ENCODE peak calls at places on chromosomes 11 and 22, in eight cellular contexts. K is kidney; I is OCI-LY7; F is right atrium auricular region; Z is cardiac muscle cell; Q is heart right ventricle; X is GM23338; U is CD4-positive, CD25-positive, alpha-beta regulatory T cell. D is an unnamed sample. For H3K36me3, the result is how much of the 10 kb centered on the place peaks cover.

GRCh38 chr11:71372693-71373657 is 75.2 kb downstream of the DHCR7 start:
- DNase-seq in Z (peak), I (peak), X (peak), Q (no peak), K (no peak), U (no peak), F (no peak), D (no peak)

GRCh38 chr11:107496011-107496410 is 38.4 kb upstream of the CWF19L2 start:
- DNase-seq in I (no peak), Z (no peak), X (no peak), U (no peak), K (no peak), F (no peak), Q (no peak), D (no peak)

GRCh38 chr11:88709567-88709966 is 356.2 kb downstream of the GRM5 start:
- DNase-seq in F (no peak), K (no peak), I (no peak), U (no peak), X (peak), Z (no peak), Q (no peak), D (no peak)

GRCh38 chr11:83768476-83768875 is 482.3 kb upstream of the CCDC90B start:
- DNase-seq in F (no peak), Z (no peak), X (no peak), I (no peak), K (no peak), U (no peak), Q (no peak), D (no peak)

GRCh38 chr11:116148645-116149044 is 624.1 kb downstream of the BUD13 start:
- DNase-seq in K (no peak), Q (no peak), I (no peak), Z (no peak), X (no peak), F (no peak), U (no peak), D (no peak)

GRCh38 chr22:48695251-48695650 is 1132.4 kb downstream of the BRD1 start:
- DNase-seq in X (no peak), K (no peak), F (no peak), Q (no peak), I (no peak), Z (no peak), U (no peak), D (no peak)

GRCh38 chr11:88304352-88304751 is 33.2 kb downstream of the CTSC start:
- DNase-seq in K (no peak), U (no peak), Q (no peak), F (no peak), I (no peak), X (no peak), Z (no peak), D (no peak)

GRCh38 chr11:15815246-15816209 is 540.8 kb downstream of the SOX6 start:
- DNase-seq in U (no peak), Q (no peak), X (no peak), K (no peak), I (no peak), F (no peak), Z (no peak), D (no peak)

GRCh38 chr22:27475548-27475897 is 326.0 kb downstream of the MN1 start:
- DNase-seq in Q (no peak), U (no peak), Z (no peak), X (no peak), F (no peak), K (no peak), I (no peak), D (no peak)

GRCh38 chr22:25898707-25899365 is 156.8 kb downstream of the MYO18B start:
- DNase-seq in K (no peak), F (no peak), X (peak), Q (no peak), Z (peak), U (peak), I (no peak), D (no peak)

GRCh38 chr11:95514386-95515145 is 275.0 kb downstream of the FAM76B start:
- DNase-seq in Q (no peak), K (no peak), Z (no peak), F (no peak), X (no peak), U (no peak), I (no peak), D (no peak)

GRCh38 chr11:129270471-129270870 is 78.3 kb upstream of the ARHGAP32 start:
- DNase-seq in I (no peak), Q (no peak), Z (no peak), U (no peak), K (no peak), X (no peak), F (no peak), D (no peak)

DNA sequence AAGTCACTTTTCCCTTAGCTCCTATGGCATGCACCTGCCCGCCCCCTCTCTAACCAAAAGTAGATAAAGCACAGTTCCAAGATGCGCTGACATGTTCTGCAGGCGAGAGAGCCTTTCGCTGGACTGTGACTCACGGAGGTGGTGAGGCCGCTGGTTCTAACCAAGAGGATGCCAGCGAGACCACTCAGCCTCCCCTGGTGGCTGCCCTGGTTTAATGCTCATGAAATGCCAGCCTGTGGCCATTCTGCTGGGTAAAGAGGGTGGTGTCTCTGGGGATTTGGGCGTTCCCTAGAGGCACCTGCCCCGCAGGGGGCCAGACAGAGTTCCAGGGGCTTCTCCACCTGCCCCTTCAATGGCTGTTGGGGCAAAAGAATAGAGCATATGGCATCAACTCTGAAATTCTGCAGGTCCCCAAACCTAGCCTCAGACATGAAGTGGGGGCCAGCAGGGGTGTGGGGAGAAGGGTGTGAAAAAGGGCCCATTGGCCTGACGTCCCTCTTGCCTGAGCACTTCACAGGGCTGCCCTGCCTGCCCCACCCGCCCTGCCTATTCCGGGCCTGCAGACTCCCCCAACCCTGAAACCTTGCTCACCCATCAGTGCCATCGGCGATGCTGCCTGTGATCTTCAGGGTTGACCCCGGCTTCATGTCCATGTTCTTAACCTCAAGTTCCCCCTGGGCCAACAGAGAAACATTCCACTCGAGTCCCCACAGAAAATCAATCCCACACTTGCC is 8.5 kb downstream of the LGALS2 start:
- DNase-seq in Q (no peak), X (peak), F (no peak), I (no peak), Z (no peak), U (no peak), K (no peak), D (no peak)
- H3K27ac ChIP-seq in Q (no peak), X (no peak), F (no peak), I (no peak), Z (no peak), U (no peak), K (no peak), D (no peak)

GRCh38 chr22:50443202-50443601 is 31.6 kb downstream of the SBF1 start:
- DNase-seq in F (no peak), U (no peak), Z (no peak), X (no peak), Q (peak), K (peak), I (no peak), D (no peak)

GRCh38 chr22:50444663-50445062 is 30.2 kb downstream of the SBF1 start:
- DNase-seq in I (no peak), K (peak), X (no peak), F (no peak), Z (peak), Q (no peak), U (no peak), D (no peak)

GRCh38 chr22:50445071-50445879 is 29.6 kb downstream of the SBF1 start:
- DNase-seq in X (peak), K (peak), Z (no peak), I (peak), Q (peak), U (peak), F (no peak), D (peak)

GRCh38 chr22:50445880-50446707 is 28.7 kb downstream of the SBF1 start:
- DNase-seq in F (no peak), X (no peak), I (no peak), Q (peak), Z (no peak), U (no peak), K (peak), D (no peak)

GRCh38 chr22:50443801-50444625 is 30.8 kb downstream of the SBF1 start:
- DNase-seq in I (no peak), K (peak), Z (no peak), X (no peak), Q (peak), U (no peak), F (no peak), D (no peak)
- H3K36me3 ChIP-seq in I (half or more), K (under half), Z (under half), X (under half), Q (under half), U (under half), F (half or more), D (under half)

GRCh38 chr11:79762271-79762935 is 321.6 kb upstream of the TENM4 start:
- DNase-seq in F (no peak), Z (peak), Q (no peak), I (no peak), U (no peak), X (peak), K (no peak), D (no peak)

GRCh38 chr11:79758325-79758724 is 317.5 kb upstream of the TENM4 start:
- DNase-seq in Q (no peak), Z (no peak), U (no peak), K (no peak), F (no peak), X (no peak), I (no peak), D (no peak)
- H3K27ac ChIP-seq in Q (no peak), Z (no peak), U (no peak), K (no peak), F (no peak), X (no peak), I (no peak), D (no peak)

DNA sequence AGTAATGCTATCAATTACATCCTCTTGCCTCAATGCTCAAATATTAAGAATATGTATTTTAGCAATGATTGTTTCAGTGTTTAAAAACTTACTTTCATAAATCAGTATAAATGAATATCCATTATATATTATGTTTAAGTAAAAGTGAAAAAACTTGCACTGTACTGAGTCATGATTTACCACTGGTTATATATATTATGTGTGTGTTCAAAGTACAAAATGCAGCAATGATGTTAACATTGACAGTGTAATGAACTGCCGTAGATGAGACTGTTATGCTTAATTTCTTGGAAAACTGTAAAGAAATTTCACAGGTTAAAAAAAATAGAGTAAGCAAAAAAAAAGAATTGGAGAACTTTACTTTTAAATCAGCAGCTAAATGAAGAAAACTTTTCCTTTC is 8.7 kb downstream of the LIN7C start:
- DNase-seq in I (no peak), F (no peak), U (no peak), X (no peak), Q (no peak), K (no peak), Z (no peak), D (no peak)
- H3K36me3 ChIP-seq in I (half or more), F (under half), U (half or more), X (under half), Q (under half), K (under half), Z (under half), D (under half)

DNA sequence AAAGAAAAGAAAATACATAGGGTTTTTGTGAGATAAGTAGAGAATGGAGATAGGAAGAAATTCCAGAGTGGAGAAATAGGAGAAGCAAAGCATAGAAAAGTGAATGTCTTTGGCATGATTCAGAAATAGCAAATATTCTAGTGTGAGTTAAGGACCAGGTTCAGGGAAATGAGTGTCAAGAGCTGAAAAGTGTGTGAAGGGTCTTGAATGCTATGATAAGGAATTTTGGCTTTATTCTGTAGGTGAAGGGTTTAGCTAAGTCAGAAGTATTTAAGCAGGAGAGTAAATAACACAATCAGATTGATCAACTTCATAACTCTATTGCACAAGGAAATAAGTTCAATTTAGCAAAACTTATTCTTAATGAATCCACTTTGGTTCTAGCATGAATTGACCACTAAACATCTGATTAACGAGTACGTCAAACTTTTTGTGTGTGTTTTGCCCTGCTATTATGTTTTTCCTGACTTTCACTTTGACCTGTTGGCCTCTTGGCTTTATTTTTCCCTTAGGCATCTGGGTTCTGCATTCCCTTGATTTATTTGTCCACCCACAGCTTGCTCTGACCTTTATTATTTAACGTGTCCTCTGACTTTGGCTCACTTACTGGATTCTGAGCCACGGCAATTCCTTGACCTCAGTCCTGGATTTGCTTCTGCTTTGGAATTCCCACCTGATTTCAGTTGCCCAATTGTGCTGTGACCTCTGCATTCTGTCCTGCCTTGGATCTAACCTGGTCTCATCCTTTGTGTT is 11.9 kb upstream of the TMEM218 start:
- DNase-seq in Q (no peak), Z (no peak), U (no peak), I (no peak), X (no peak), F (no peak), K (no peak), D (no peak)
- H3K27ac ChIP-seq in Q (no peak), Z (no peak), U (no peak), I (no peak), X (no peak), F (no peak), K (no peak), D (no peak)

DNA sequence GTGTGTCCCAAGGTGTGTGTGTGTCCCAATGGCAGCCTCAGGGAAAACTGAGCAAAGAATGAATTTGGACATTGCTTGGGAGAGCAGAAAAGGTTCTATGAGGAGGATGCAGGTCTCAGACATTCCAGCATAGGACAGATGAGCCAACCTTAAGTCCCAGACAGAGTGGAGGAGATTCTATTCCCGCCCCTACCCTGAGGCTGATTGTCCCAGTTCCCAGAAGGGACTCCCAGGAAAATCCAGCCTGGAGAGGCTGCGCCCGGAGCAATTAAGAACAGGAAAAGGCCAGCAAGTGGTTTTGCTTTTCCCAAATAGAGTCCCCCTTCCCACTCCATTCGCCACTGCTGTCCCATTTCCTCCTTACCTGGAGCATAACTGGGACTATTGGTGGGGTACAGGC is 54.1 kb downstream of the RELT start:
- DNase-seq in X (no peak), Z (no peak), F (no peak), U (no peak), Q (no peak), I (no peak), K (no peak), D (no peak)
- H3K36me3 ChIP-seq in X (under half), Z (under half), F (under half), U (under half), Q (under half), I (under half), K (under half), D (under half)

GRCh38 chr11:111759778-111760407 is 6.3 kb downstream of the PPP2R1B start:
- DNase-seq in F (no peak), X (no peak), Z (no peak), I (no peak), K (no peak), Q (no peak), U (no peak), D (no peak)
- H3K27ac ChIP-seq in F (peak), X (no peak), Z (no peak), I (no peak), K (peak), Q (no peak), U (no peak), D (no peak)